ENCODE peak calls at places on chromosomes 13 and 19, in six cellular contexts. K is endothelial cell of umbilical vein, O is A549, B is HepG2, N is GM12878, F is K562. T is an unnamed sample.

GRCh38 chr13:99215466-99215865 is 14.8 kb downstream of the UBAC2 start:
- DNase-seq in N (no peak), K (peak; percentile 27), B (no peak), O (no peak), F (no peak), T (no peak)

GRCh38 chr19:54179921-54180452 is 7.0 kb upstream of the TMC4 start:
- DNase-seq in B (peak; percentile 62), N (no peak), F (peak; percentile 19), O (no peak), K (peak; percentile 54), T (no peak)

GRCh38 chr19:18701250-18701608 is 17.7 kb downstream of the CRTC1 start:
- DNase-seq in F (peak; percentile 52), N (no peak), O (no peak), K (no peak), B (no peak), T (no peak)

GRCh38 chr13:30006246-30006645 is 155.8 kb upstream of the UBL3 start:
- DNase-seq in O (no peak), K (no peak), N (no peak), B (no peak), F (no peak), T (peak; percentile 88)

GRCh38 chr19:48510421-48511268 is 990 bp downstream of the LMTK3 start:
- DNase-seq in N (no peak), F (peak; percentile 67), O (no peak), K (peak; percentile 43), B (no peak), T (peak; percentile 88)

GRCh38 chr13:46964789-46965527 is 68.1 kb upstream of the HTR2A start:
- DNase-seq in B (no peak), O (no peak), K (no peak), F (no peak), N (no peak), T (no peak)

GRCh38 chr19:35404879-35405622 is 34.2 kb downstream of the GPR42 start:
- DNase-seq in N (peak; percentile 95), F (peak; percentile 20), K (no peak), O (peak; percentile 66), B (peak; percentile 70), T (no peak)

GRCh38 chr13:112176746-112177119 is 109.8 kb downstream of the SOX1 start:
- DNase-seq in N (no peak), K (no peak), F (no peak), O (no peak), B (no peak), T (no peak)

GRCh38 chr19:1650627-1651009 is 1.8 kb downstream of the TCF3 start:
- DNase-seq in K (peak; percentile 8), F (no peak), B (no peak), O (no peak), N (no peak), T (peak; percentile 70)

GRCh38 chr13:29676941-29677452 is 81.5 kb upstream of the SLC7A1 start:
- DNase-seq in B (no peak), N (no peak), F (no peak), K (no peak), O (no peak), T (no peak)

GRCh38 chr19:13043285-13043684 is 48.0 kb downstream of the NFIX start:
- DNase-seq in O (no peak), B (no peak), K (no peak), F (no peak), N (no peak), T (peak; percentile 57)

GRCh38 chr13:110000534-110001345 is 214.4 kb upstream of the IRS2 start:
- DNase-seq in N (no peak), F (no peak), K (no peak), B (no peak), O (no peak), T (no peak)

GRCh38 chr19:29617336-29618266 is 11.5 kb downstream of the POP4 start:
- DNase-seq in N (no peak), O (no peak), F (no peak), B (no peak), K (no peak), T (no peak)

GRCh38 chr13:32086366-32086765 is 54.8 kb downstream of the FRY start:
- DNase-seq in O (no peak), F (no peak), N (no peak), K (no peak), B (no peak), T (no peak)

GRCh38 chr19:41748012-41748411 is 7.3 kb upstream of the CEACAM6 start:
- DNase-seq in N (no peak), O (no peak), B (no peak), K (no peak), F (no peak), T (no peak)

GRCh38 chr13:31225998-31226675 is 26.4 kb downstream of the B3GLCT start:
- DNase-seq in O (no peak), B (no peak), N (no peak), K (no peak), F (no peak), T (no peak)

GRCh38 chr13:110636701-110637201 is 21.4 kb downstream of the NAXD start:
- DNase-seq in B (no peak), N (no peak), O (no peak), F (no peak), K (no peak), T (no peak)

GRCh38 chr19:3224346-3225325 is at the start of gene CELF5:
- DNase-seq in O (peak; percentile 35), F (peak; percentile 96), K (no peak), N (no peak), B (no peak), T (peak; percentile 33)

GRCh38 chr13:59531571-59532091 is 632.1 kb downstream of the DIAPH3 start:
- DNase-seq in O (no peak), K (peak; percentile 98), B (peak; percentile 3), N (no peak), F (peak; percentile 8), T (peak; percentile 74)

GRCh38 chr13:22050951-22051563 is 380.2 kb downstream of the FGF9 start:
- DNase-seq in K (no peak), O (no peak), B (no peak), N (no peak), F (no peak), T (no peak)

GRCh38 chr19:47176627-47177090 is 46.0 kb downstream of the SAE1 start:
- DNase-seq in O (no peak), K (peak; percentile 100), F (no peak), B (no peak), N (no peak), T (peak; percentile 66)

GRCh38 chr19:19259741-19260140 is 13.4 kb downstream of the TM6SF2 start:
- DNase-seq in B (peak; percentile 38), K (peak; percentile 18), F (peak; percentile 72), N (no peak), O (peak; percentile 53), T (peak; percentile 78)

GRCh38 chr19:58274771-58275199 is 4.0 kb upstream of the ZNF8 start:
- DNase-seq in K (peak; percentile 25), N (no peak), F (no peak), B (no peak), O (no peak), T (no peak)

GRCh38 chr19:49590971-49591730 is at the start of gene PRR12:
- DNase-seq in F (peak; percentile 87), N (no peak), O (peak; percentile 96), B (peak; percentile 61), K (peak; percentile 71), T (peak; percentile 88)

GRCh38 chr13:102141625-102142472 is 260.0 kb downstream of the FGF14 start:
- DNase-seq in K (peak; percentile 25), B (peak; percentile 4), N (no peak), F (peak; percentile 10), O (peak; percentile 1), T (peak; percentile 12)

GRCh38 chr19:56079609-56080008 is 41.5 kb downstream of the ZNF787 start:
- DNase-seq in K (no peak), N (no peak), F (no peak), B (no peak), O (no peak), T (no peak)

GRCh38 chr19:55160128-55160985 is 2.8 kb upstream of the TNNI3 start:
- DNase-seq in N (peak; percentile 32), B (peak; percentile 81), F (peak; percentile 92), K (peak; percentile 85), O (peak; percentile 98), T (peak; percentile 80)

GRCh38 chr13:28707629-28708427 is 10.9 kb downstream of the SLC46A3 start:
- DNase-seq in F (no peak), K (no peak), B (no peak), O (no peak), N (peak; percentile 94), T (peak; percentile 90)

GRCh38 chr13:36447501-36447900 is 15.2 kb downstream of the CCNA1 start:
- DNase-seq in F (no peak), O (no peak), K (no peak), B (no peak), N (no peak), T (no peak)
- TF ChIP-seq MAX in F (no peak), O (no peak), K (no peak), B (no peak), N (no peak), T (no peak)

GRCh38 chr13:93951153-93951552 is 528.3 kb downstream of the DCT start:
- DNase-seq in N (no peak), K (no peak), O (no peak), B (no peak), F (no peak), T (no peak)
- TF ChIP-seq MYC in N (no peak), K (no peak), O (no peak), B (no peak), F (no peak), T (no peak)

GRCh38 chr13:26996965-26997752 is 174.5 kb downstream of the USP12 start:
- DNase-seq in N (peak; percentile 77), O (no peak), F (no peak), K (no peak), B (no peak), T (peak; percentile 98)
- TF ChIP-seq MAX in N (no peak), O (no peak), F (no peak), K (no peak), B (no peak), T (peak; percentile 73)

DNA sequence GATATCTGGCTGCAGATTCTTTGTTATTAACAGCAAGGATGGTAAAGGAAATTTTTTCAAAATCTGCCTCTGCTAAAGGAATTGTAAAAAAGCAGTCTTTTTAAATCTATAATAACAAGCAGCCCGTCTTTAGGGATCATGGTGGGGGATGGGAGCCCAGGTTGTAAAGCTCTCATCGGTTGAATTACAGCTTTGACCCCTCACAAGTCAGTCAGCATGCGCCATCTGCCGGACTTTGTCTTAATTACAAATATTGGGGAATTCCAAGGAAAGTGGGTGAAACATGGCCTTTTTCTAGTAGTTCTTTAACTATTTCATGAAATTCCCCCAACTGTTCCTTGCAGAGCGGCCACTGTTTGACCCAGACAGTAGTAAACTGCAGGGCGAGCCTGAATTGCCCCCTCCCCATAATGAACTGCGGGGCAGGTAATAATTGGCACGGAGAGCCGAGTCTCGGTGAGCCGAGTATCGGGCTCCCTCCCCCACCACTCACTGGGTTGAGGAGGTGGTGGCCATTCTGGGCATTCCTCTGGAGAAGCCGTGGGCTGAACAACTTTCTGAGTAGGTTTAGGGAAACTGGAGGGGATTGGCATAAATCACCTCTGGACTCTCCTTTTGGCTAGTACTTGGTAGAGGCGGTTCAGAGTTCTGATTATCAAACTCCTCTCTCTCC is 11.6 kb downstream of the ZNF578 start:
- DNase-seq in K (no peak), F (peak; percentile 48), B (peak; percentile 24), N (no peak), O (peak; percentile 8), T (peak; percentile 57)
- TF ChIP-seq MYC in K (no peak), F (no peak), B (no peak), N (no peak), O (no peak), T (no peak)

T was measured in NB4.